ENCODE peak calls at places on chromosomes 12 and 14, in nine cellular contexts. T, C, U, A, I, B, V, Z and S are unnamed samples.

GRCh38 chr14:93050761-93051160 is 65.0 kb downstream of the ITPK1 start:
- DNase-seq in U (no peak), A (no peak), V (no peak), B (no peak), I (no peak), C (no peak), T (no peak), Z (no peak), S (no peak)

GRCh38 chr12:26428420-26428819 is 233.0 kb downstream of the SSPN start:
- DNase-seq in T (no peak), U (no peak), C (no peak), A (no peak), I (no peak), Z (no peak), B (no peak), V (no peak), S (no peak)

GRCh38 chr14:61477845-61478438 is 156.6 kb downstream of the PRKCH start:
- DNase-seq in U (no peak), A (peak), C (peak), B (peak), I (no peak), T (no peak), V (no peak), Z (no peak), S (no peak)

GRCh38 chr14:92426237-92426636 is 87.3 kb upstream of the RIN3 start:
- DNase-seq in T (no peak), U (peak), Z (no peak), I (no peak), V (no peak), C (no peak), B (no peak), A (no peak), S (no peak)

GRCh38 chr14:73422515-73422914 is 35.8 kb downstream of the NUMB start:
- DNase-seq in T (no peak), Z (no peak), A (no peak), I (no peak), V (no peak), C (no peak), B (no peak), U (no peak), S (peak)

GRCh38 chr14:26415618-26416123 is 182.2 kb downstream of the NOVA1 start:
- DNase-seq in I (no peak), A (no peak), B (no peak), Z (no peak), C (no peak), V (peak), T (no peak), U (peak), S (no peak)

GRCh38 chr12:100365411-100365810 is 8.5 kb downstream of the SLC17A8 start:
- DNase-seq in V (no peak), A (peak), I (no peak), C (no peak), B (no peak), T (no peak), U (no peak), Z (no peak), S (no peak)

GRCh38 chr12:9762369-9762768 is 1.7 kb upstream of the CD69 start:
- DNase-seq in Z (no peak), C (no peak), T (no peak), U (no peak), I (no peak), B (no peak), A (no peak), V (no peak), S (no peak)

GRCh38 chr12:64522316-64522715 is 70.4 kb downstream of the TBK1 start:
- DNase-seq in I (no peak), V (no peak), U (peak), A (no peak), T (no peak), C (no peak), Z (no peak), B (no peak), S (no peak)

GRCh38 chr12:113070117-113070906 is 13.8 kb downstream of the DTX1 start:
- DNase-seq in A (no peak), T (no peak), C (no peak), U (no peak), I (no peak), B (peak), Z (no peak), V (no peak), S (no peak)

GRCh38 chr12:110677206-110677911 is 11.6 kb downstream of the HVCN1 start:
- DNase-seq in I (no peak), B (no peak), Z (no peak), A (no peak), U (peak), C (no peak), T (no peak), V (no peak), S (no peak)

GRCh38 chr12:26971963-26972362 is 33.7 kb downstream of the FGFR1OP2 start:
- DNase-seq in I (no peak), C (no peak), U (no peak), V (no peak), B (no peak), Z (no peak), T (no peak), A (no peak), S (no peak)

GRCh38 chr14:58955294-58955821 is 233.1 kb upstream of the DAAM1 start:
- DNase-seq in B (no peak), U (peak), C (no peak), Z (no peak), A (no peak), I (no peak), T (no peak), V (no peak), S (peak)

GRCh38 chr14:101225116-101225728 is 321.7 kb upstream of the RTL1 start:
- DNase-seq in T (no peak), V (no peak), Z (no peak), U (no peak), B (peak), I (no peak), A (no peak), C (peak), S (peak)

GRCh38 chr14:105050551-105050897 is 14.7 kb downstream of the GPR132 start:
- DNase-seq in Z (no peak), C (no peak), A (no peak), T (no peak), V (no peak), U (no peak), I (no peak), B (no peak), S (no peak)

GRCh38 chr14:32303865-32304264 is 25.2 kb upstream of the AKAP6 start:
- DNase-seq in C (no peak), T (peak), Z (no peak), U (no peak), A (no peak), I (no peak), B (no peak), V (no peak), S (peak)

GRCh38 chr12:76942276-76942675 is 63.5 kb upstream of the CSRP2 start:
- DNase-seq in B (no peak), U (peak), C (no peak), I (no peak), A (no peak), T (no peak), Z (peak), V (no peak), S (no peak)

GRCh38 chr12:129357233-129357632 is 504.0 kb downstream of the GLT1D1 start:
- DNase-seq in Z (no peak), I (no peak), V (no peak), U (no peak), C (no peak), B (no peak), T (no peak), A (no peak), S (no peak)

GRCh38 chr12:88546851-88547250 is 33.4 kb downstream of the KITLG start:
- DNase-seq in T (no peak), I (no peak), B (no peak), A (no peak), V (no peak), Z (peak), C (no peak), U (peak), S (no peak)

GRCh38 chr12:112862570-112863137 is 44.1 kb upstream of the OAS1 start:
- DNase-seq in A (no peak), U (no peak), B (no peak), Z (no peak), V (no peak), C (no peak), I (no peak), T (no peak), S (no peak)

GRCh38 chr12:38921025-38921677 is 15.8 kb upstream of the CPNE8 start:
- DNase-seq in V (peak), B (peak), A (peak), I (peak), C (no peak), Z (no peak), U (peak), T (peak), S (peak)

GRCh38 chr12:47087088-47087688 is 7.4 kb upstream of the AMIGO2 start:
- DNase-seq in A (peak), B (no peak), T (no peak), C (no peak), Z (no peak), U (no peak), V (no peak), I (no peak), S (no peak)

GRCh38 chr14:100425454-100425814 is 102.3 kb downstream of the SLC25A47 start:
- DNase-seq in V (no peak), Z (no peak), T (no peak), B (no peak), I (no peak), A (no peak), U (no peak), C (no peak), S (no peak)

GRCh38 chr12:131333621-131334440 is 377.1 kb upstream of the SFSWAP start:
- DNase-seq in B (no peak), U (no peak), Z (no peak), T (no peak), I (no peak), V (no peak), A (no peak), C (peak), S (no peak)

GRCh38 chr14:61923348-61923747 is 161.1 kb downstream of the SNAPC1 start:
- DNase-seq in V (no peak), I (no peak), T (no peak), U (peak), Z (no peak), A (no peak), C (no peak), B (no peak), S (no peak)

GRCh38 chr12:112258926-112259325 is 123.3 kb downstream of the HECTD4 start:
- DNase-seq in C (no peak), B (no peak), V (no peak), Z (no peak), I (no peak), T (no peak), A (no peak), U (no peak), S (no peak)

GRCh38 chr14:24113379-24113800 is 1.2 kb upstream of the DCAF11 start:
- DNase-seq in V (no peak), Z (no peak), B (no peak), U (no peak), C (no peak), A (no peak), T (no peak), I (no peak), S (no peak)

GRCh38 chr12:122028601-122029560 is 7.2 kb downstream of the BCL7A start:
- DNase-seq in U (no peak), C (no peak), A (no peak), B (no peak), Z (no peak), V (no peak), I (no peak), T (no peak), S (no peak)
- TF ChIP-seq CTCF in U (no peak), C (no peak), A (no peak), B (no peak), Z (no peak), V (no peak), I (no peak), T (no peak), S (no peak)

GRCh38 chr12:5171701-5172100 is 128.0 kb downstream of the KCNA5 start:
- DNase-seq in I (peak), T (peak), B (no peak), C (no peak), A (peak), U (peak), V (no peak), Z (no peak), S (peak)
- TF ChIP-seq CTCF in I (peak), T (peak), B (peak), C (no peak), A (peak), U (peak), V (peak), Z (peak), S (peak)

GRCh38 chr12:66170606-66171005 is 810 bp upstream of the TMBIM4 start:
- DNase-seq in Z (no peak), T (no peak), U (no peak), C (no peak), A (no peak), V (no peak), I (no peak), B (no peak), S (no peak)

GRCh38 chr12:66176105-66176504 is 6.3 kb upstream of the TMBIM4 start:
- DNase-seq in Z (no peak), A (no peak), C (no peak), I (no peak), U (no peak), V (no peak), T (no peak), B (no peak), S (no peak)

DNA sequence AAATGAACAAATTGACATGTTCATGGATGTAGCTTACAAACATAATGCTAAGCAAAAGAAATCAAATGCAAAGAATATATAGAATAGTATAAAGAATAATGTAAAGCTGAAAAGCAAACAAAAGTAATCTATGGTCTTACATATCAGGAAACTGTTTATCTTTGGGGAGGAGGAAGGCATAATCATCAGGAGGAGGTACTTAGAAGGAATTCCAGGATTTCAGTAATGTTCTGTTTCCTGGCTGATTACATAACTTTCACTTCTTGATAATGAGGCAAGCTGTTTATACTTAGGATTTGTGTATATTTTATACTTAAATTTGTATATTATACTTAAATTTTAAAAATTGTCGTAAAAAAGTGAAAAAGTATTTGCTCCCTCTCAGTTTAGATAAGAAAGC is 6.7 kb upstream of the TMBIM4 start:
- DNase-seq in T (no peak), U (no peak), V (no peak), I (no peak), C (no peak), Z (no peak), B (no peak), A (peak), S (no peak)
- TF ChIP-seq CTCF in T (no peak), U (no peak), V (no peak), I (no peak), C (no peak), Z (no peak), B (no peak), A (no peak), S (no peak)

GRCh38 chr14:49686425-49686824 is 1.6 kb downstream of the POLE2 start:
- DNase-seq in A (no peak), T (no peak), Z (no peak), I (no peak), B (no peak), U (no peak), C (no peak), V (no peak), S (no peak)

GRCh38 chr14:49692191-49692757 is 646 bp upstream of the KLHDC1 start:
- DNase-seq in V (no peak), T (no peak), A (no peak), B (no peak), U (no peak), I (no peak), Z (no peak), C (no peak), S (no peak)

GRCh38 chr14:49688701-49689030 is 652 bp upstream of the POLE2 start:
- DNase-seq in V (no peak), B (no peak), C (no peak), Z (no peak), U (no peak), I (no peak), T (no peak), A (peak), S (no peak)

GRCh38 chr14:49691031-49691430 is 1.9 kb upstream of the KLHDC1 start:
- DNase-seq in C (no peak), I (no peak), T (no peak), B (no peak), V (no peak), U (no peak), A (no peak), Z (no peak), S (no peak)

GRCh38 chr14:49687942-49688700 is at the start of gene POLE2:
- DNase-seq in V (peak), Z (no peak), A (peak), B (peak), I (peak), T (peak), U (peak), C (peak), S (peak)
- TF ChIP-seq CTCF in V (no peak), Z (no peak), A (no peak), B (no peak), I (no peak), T (no peak), U (no peak), C (no peak), S (peak)

GRCh38 chr12:32230607-32230982 is 123.9 kb downstream of the BICD1 start:
- DNase-seq in C (no peak), Z (no peak), U (no peak), V (no peak), T (no peak), B (no peak), A (no peak), I (no peak), S (no peak)
- TF ChIP-seq CTCF in C (no peak), Z (no peak), U (no peak), V (no peak), T (no peak), B (no peak), A (no peak), I (no peak), S (no peak)

DNA sequence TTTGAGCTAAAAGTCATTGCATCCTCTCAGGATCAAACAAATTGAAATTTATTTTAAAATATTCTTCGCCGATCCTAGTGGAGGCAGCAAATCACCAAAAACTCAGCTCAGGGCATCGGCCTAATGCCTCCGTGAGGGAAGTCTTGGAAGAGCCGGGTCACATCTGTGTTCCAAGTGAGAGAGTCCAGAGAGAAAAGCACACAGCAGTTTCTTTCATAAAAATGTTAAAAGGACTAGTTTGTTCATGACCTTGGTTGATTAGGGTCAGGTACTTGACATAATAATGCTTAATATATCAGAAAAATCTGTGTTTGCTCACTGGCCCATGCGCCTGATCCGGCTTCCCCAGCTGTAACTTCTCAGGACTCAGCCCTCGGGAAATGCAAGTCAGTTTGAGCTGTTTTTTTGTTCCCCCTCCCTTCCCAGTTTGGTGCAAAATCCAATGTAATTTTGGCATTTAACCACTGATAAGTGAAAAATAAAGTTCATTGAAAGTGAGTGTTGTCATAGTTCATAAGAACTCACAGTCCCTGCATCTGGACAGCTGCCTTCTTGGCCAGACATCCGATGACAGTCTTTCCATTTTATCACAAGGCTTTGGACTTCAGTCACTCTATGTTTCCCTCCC is 161.7 kb downstream of the CAND1 start:
- DNase-seq in B (peak), U (no peak), V (peak), A (no peak), I (no peak), Z (no peak), C (peak), T (peak), S (no peak)
- TF ChIP-seq CTCF in B (no peak), U (no peak), V (peak), A (no peak), I (no peak), Z (peak), C (no peak), T (peak), S (peak)

GRCh38 chr12:120235369-120236123 is 30.0 kb downstream of the PXN start:
- DNase-seq in T (peak), A (peak), I (no peak), B (no peak), U (no peak), C (no peak), V (no peak), Z (no peak), S (no peak)
- TF ChIP-seq CTCF in T (peak), A (peak), I (peak), B (no peak), U (peak), C (no peak), V (no peak), Z (peak), S (peak)

GRCh38 chr12:92331383-92331782 is 185.7 kb upstream of the BTG1 start:
- DNase-seq in U (no peak), Z (no peak), C (no peak), B (no peak), V (no peak), T (no peak), I (no peak), A (peak), S (peak)
- TF ChIP-seq CTCF in U (no peak), Z (no peak), C (no peak), B (no peak), V (no peak), T (no peak), I (no peak), A (no peak), S (no peak)